ENCODE peak calls at places on chromosomes 6 and 20, in seven cellular contexts. H is A549, U is ovary, I is H1, S is upper lobe of left lung, L is K562, C is HepG2. Z is an unnamed sample.

GRCh38 chr20:56801991-56802740 is 173.1 kb downstream of the TFAP2C start:
- DNase-seq in S (no peak), H (no peak), L (no peak), I (no peak), C (no peak), U (no peak), Z (no peak)

GRCh38 chr20:48482790-48483189 is 345.0 kb downstream of the PREX1 start:
- DNase-seq in U (no peak), S (no peak), L (no peak), I (no peak), H (no peak), C (no peak), Z (no peak)

GRCh38 chr6:169316651-169317050 is 63.0 kb upstream of the THBS2 start:
- DNase-seq in S (no peak), U (no peak), I (no peak), L (no peak), H (no peak), C (no peak), Z (no peak)

GRCh38 chr6:3297909-3298308 is 39.2 kb downstream of the PSMG4 start:
- DNase-seq in L (no peak), U (no peak), I (no peak), H (no peak), S (no peak), C (no peak), Z (peak)

GRCh38 chr6:118665011-118665410 is 13.6 kb upstream of the CEP85L start:
- DNase-seq in L (no peak), H (no peak), I (no peak), C (no peak), S (no peak), U (no peak), Z (no peak)

GRCh38 chr20:16864069-16864468 is 115.9 kb downstream of the OTOR start:
- DNase-seq in S (no peak), H (no peak), C (no peak), U (no peak), L (no peak), I (no peak), Z (no peak)

GRCh38 chr6:119337252-119337651 is 12.3 kb downstream of the MAN1A1 start:
- DNase-seq in S (no peak), C (no peak), L (no peak), H (no peak), U (no peak), I (no peak), Z (no peak)

GRCh38 chr6:25701807-25702206 is 49.8 kb downstream of the SCGN start:
- DNase-seq in L (no peak), U (no peak), C (no peak), S (no peak), H (no peak), I (no peak), Z (no peak)

GRCh38 chr6:130560231-130560630 is 194.4 kb downstream of the TMEM200A start:
- DNase-seq in S (no peak), H (no peak), C (no peak), I (no peak), U (no peak), L (no peak), Z (no peak)

GRCh38 chr20:53914861-53915458 is 155.4 kb downstream of the BCAS1 start:
- DNase-seq in C (no peak), H (no peak), L (peak), I (no peak), U (no peak), S (no peak), Z (no peak)

GRCh38 chr6:131787955-131788712 is 19.7 kb upstream of the ENPP1 start:
- DNase-seq in U (no peak), C (peak), I (no peak), H (no peak), S (no peak), L (no peak), Z (no peak)

GRCh38 chr20:41304002-41304401 is 13.5 kb downstream of the ZHX3 start:
- DNase-seq in C (no peak), S (no peak), U (no peak), L (no peak), H (no peak), I (no peak), Z (no peak)

GRCh38 chr6:35436071-35436865 is 15.9 kb upstream of the FANCE start:
- DNase-seq in L (no peak), S (no peak), U (no peak), H (no peak), C (no peak), I (no peak), Z (no peak)

GRCh38 chr6:31829633-31830492 is 2.3 kb downstream of the HSPA1B start:
- DNase-seq in L (peak), S (no peak), I (no peak), C (no peak), U (peak), H (no peak), Z (no peak)

GRCh38 chr6:35259946-35260626 is 551 bp downstream of the ZNF76 start:
- DNase-seq in H (peak), S (peak), U (peak), L (peak), C (peak), I (peak), Z (peak)

GRCh38 chr20:51331466-51331865 is 211.1 kb downstream of the NFATC2 start:
- DNase-seq in U (no peak), H (no peak), S (no peak), I (no peak), C (no peak), L (no peak), Z (no peak)

GRCh38 chr20:11076434-11076833 is 402.6 kb upstream of the JAG1 start:
- DNase-seq in I (no peak), U (no peak), C (no peak), H (no peak), L (no peak), S (no peak), Z (no peak)

GRCh38 chr6:133952815-133953633 is at the start of gene TBPL1:
- DNase-seq in I (peak), C (peak), L (peak), H (peak), S (peak), U (peak), Z (peak)
- TF ChIP-seq EP300 in I (peak), C (no peak), L (peak), H (no peak), S (no peak), U (no peak), Z (no peak)

GRCh38 chr6:96066376-96066775 is 50.6 kb downstream of the FUT9 start:
- DNase-seq in S (no peak), C (no peak), U (no peak), H (no peak), L (no peak), I (no peak), Z (no peak)

GRCh38 chr6:96059586-96059985 is 43.8 kb downstream of the FUT9 start:
- DNase-seq in U (no peak), C (no peak), H (no peak), I (no peak), L (no peak), S (no peak), Z (no peak)

GRCh38 chr6:96060249-96060648 is 44.5 kb downstream of the FUT9 start:
- DNase-seq in I (no peak), H (no peak), L (no peak), C (no peak), U (no peak), S (no peak), Z (no peak)

GRCh38 chr6:96065211-96065610 is 49.4 kb downstream of the FUT9 start:
- DNase-seq in S (no peak), U (no peak), H (no peak), I (no peak), C (no peak), L (no peak), Z (no peak)
- TF ChIP-seq EP300 in S (no peak), U (no peak), H (no peak), I (no peak), C (no peak), L (no peak), Z (no peak)

DNA sequence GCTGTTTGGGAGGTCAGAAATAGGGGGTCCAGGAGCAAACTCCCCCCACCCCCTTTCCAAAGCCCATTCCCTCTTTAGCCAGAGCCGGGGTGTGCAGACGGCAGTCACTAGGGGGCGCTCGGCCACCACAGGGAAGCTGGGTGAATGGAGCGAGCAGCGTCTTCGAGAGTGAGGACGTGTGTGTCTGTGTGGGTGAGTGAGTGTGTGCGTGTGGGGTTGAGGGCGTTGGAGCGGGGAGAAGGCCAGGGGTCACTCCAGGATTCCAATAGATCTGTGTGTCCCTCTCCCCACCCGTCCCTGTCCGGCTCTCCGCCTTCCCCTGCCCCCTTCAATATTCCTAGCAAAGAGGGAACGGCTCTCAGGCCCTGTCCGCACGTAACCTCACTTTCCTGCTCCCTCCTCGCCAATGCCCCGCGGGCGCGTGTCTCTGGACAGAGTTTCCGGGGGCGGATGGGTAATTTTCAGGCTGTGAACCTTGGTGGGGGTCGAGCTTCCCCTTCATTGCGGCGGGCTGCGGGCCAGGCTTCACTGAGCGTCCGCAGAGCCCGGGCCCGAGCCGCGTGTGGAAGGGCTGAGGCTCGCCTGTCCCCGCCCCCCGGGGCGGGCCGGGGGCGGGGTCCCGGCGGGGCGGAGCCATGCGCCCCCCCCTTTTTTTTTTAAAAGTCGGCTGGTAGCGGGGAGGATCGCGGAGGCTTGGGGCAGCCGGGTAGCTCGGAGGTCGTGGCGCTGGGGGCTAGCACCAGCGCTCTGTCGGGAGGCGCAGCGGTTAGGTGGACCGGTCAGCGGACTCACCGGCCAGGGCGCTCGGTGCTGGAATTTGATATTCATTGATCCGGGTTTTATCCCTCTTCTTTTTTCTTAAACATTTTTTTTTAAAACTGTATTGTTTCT is at the start of gene VEGFA:
- DNase-seq in U (peak), H (peak), I (no peak), C (peak), L (peak), S (peak), Z (peak)
- TF ChIP-seq EP300 in U (no peak), H (no peak), I (no peak), C (no peak), L (no peak), S (no peak), Z (no peak)

GRCh38 chr6:139418426-139419132 is 44.1 kb upstream of the CITED2 start:
- DNase-seq in L (no peak), U (no peak), H (no peak), C (no peak), I (no peak), S (no peak), Z (no peak)

GRCh38 chr6:139415365-139415764 is 40.9 kb upstream of the CITED2 start:
- DNase-seq in H (no peak), L (no peak), U (no peak), C (no peak), S (no peak), I (no peak), Z (no peak)

GRCh38 chr6:139416146-139416545 is 41.7 kb upstream of the CITED2 start:
- DNase-seq in S (no peak), H (no peak), U (no peak), L (no peak), C (no peak), I (no peak), Z (no peak)
- TF ChIP-seq EP300 in S (no peak), H (no peak), U (no peak), L (no peak), C (no peak), I (no peak), Z (no peak)

GRCh38 chr6:139942333-139942732 is 567.9 kb upstream of the CITED2 start:
- DNase-seq in L (no peak), U (no peak), C (no peak), I (no peak), H (no peak), S (no peak), Z (no peak)

GRCh38 chr6:139944976-139945375 is 570.5 kb upstream of the CITED2 start:
- DNase-seq in U (no peak), H (no peak), C (no peak), I (no peak), L (no peak), S (no peak), Z (no peak)

GRCh38 chr6:139941826-139942225 is 567.4 kb upstream of the CITED2 start:
- DNase-seq in H (no peak), L (no peak), C (no peak), S (no peak), U (no peak), I (no peak), Z (no peak)

GRCh38 chr6:139944131-139944530 is 569.7 kb upstream of the CITED2 start:
- DNase-seq in S (no peak), C (no peak), U (no peak), H (no peak), I (no peak), L (no peak), Z (no peak)

DNA sequence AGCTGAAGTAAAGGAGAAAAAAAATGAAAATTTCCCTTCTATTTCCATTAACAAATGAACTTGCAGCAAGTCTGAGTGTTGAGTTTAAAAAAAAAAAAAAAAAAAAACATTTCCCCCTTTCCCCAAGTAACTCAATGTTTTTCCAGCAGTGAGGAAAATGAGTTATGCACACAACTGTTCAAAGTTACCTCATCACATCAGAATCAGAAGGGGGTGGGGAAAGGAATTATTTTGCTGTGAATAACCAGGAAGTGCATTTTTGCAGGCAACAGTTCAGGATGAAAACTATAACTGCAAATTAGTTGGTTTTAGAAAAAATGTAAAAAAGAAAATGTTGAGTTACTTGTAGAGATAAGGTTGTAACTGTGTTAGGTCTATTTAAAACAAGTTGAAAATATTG is 568.9 kb upstream of the CITED2 start:
- DNase-seq in U (no peak), S (no peak), C (peak), I (no peak), L (no peak), H (peak), Z (no peak)
- TF ChIP-seq EP300 in U (no peak), S (no peak), C (no peak), I (no peak), L (no peak), H (no peak), Z (no peak)

DNA sequence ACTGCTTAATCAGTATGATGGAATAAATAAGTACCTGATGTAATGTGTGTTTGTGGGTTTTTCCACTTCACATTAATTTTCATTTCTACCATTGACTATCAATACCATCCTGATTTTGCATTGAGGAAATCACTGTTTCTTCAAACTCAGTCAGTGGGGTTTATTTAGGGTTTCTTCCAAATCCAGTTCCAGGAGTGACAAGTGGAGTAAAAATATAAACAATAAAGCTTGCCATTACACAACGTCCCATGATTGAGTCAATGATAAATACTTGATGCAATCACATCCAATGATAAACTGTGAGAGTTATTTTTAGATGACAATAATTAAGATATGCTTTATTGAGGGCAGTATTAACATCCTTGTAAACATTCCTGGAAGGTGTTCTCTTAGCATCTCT is 1037.4 kb upstream of the GJE1 start:
- DNase-seq in L (no peak), I (no peak), S (no peak), H (no peak), U (no peak), C (no peak), Z (no peak)
- TF ChIP-seq EP300 in L (no peak), I (no peak), S (no peak), H (no peak), U (no peak), C (no peak), Z (no peak)